ENCODE peak calls at places on chromosomes 2 and 18, in five cellular contexts. One of them, this sample, is unnamed.
A peak's percentile ranks its signal among the peaks of the same experiment; 100 is the strongest.

GRCh38 chr2:8676915-8677645 is 4.8 kb upstream of the ID2 start:
- DNase-seq in GM12878: no peak
- DNase-seq in SK-N-SH: peak; percentile 84
- DNase-seq in HepG2: no peak
- DNase-seq in GM12892: no peak
- DNase-seq in this sample: no peak

GRCh38 chr2:12990523-12990922 is 273.8 kb downstream of the TRIB2 start:
- DNase-seq in GM12878: no peak
- DNase-seq in SK-N-SH: no peak
- DNase-seq in HepG2: no peak
- DNase-seq in GM12892: no peak
- DNase-seq in this sample: no peak

GRCh38 chr2:219733106-219733505 is 105.7 kb downstream of the SLC4A3 start:
- DNase-seq in GM12878: no peak
- DNase-seq in SK-N-SH: no peak
- DNase-seq in HepG2: no peak
- DNase-seq in GM12892: no peak
- DNase-seq in this sample: no peak

GRCh38 chr2:149100739-149101699 is 62.5 kb downstream of the LYPD6B start:
- DNase-seq in GM12878: no peak
- DNase-seq in SK-N-SH: no peak
- DNase-seq in HepG2: no peak
- DNase-seq in GM12892: no peak
- DNase-seq in this sample: no peak

GRCh38 chr2:27308359-27308875 is at the start of gene UCN:
- DNase-seq in GM12878: no peak
- DNase-seq in SK-N-SH: peak; percentile 82
- DNase-seq in HepG2: no peak
- DNase-seq in GM12892: no peak
- DNase-seq in this sample: no peak

GRCh38 chr2:171317492-171318125 is 116.2 kb downstream of the METTL8 start:
- DNase-seq in GM12878: peak; percentile 74
- DNase-seq in SK-N-SH: no peak
- DNase-seq in HepG2: no peak
- DNase-seq in GM12892: no peak
- DNase-seq in this sample: no peak

GRCh38 chr2:217396165-217396564 is 536.3 kb upstream of the TNP1 start:
- DNase-seq in GM12878: no peak
- DNase-seq in SK-N-SH: no peak
- DNase-seq in HepG2: no peak
- DNase-seq in GM12892: no peak
- DNase-seq in this sample: no peak

GRCh38 chr18:24228661-24229053 is 89.8 kb downstream of the CABYR start:
- DNase-seq in GM12878: no peak
- DNase-seq in SK-N-SH: no peak
- DNase-seq in HepG2: no peak
- DNase-seq in GM12892: no peak
- DNase-seq in this sample: no peak

GRCh38 chr2:121454549-121455090 is 76.1 kb upstream of the RNU4ATAC start:
- DNase-seq in GM12878: no peak
- DNase-seq in SK-N-SH: no peak
- DNase-seq in HepG2: no peak
- DNase-seq in GM12892: no peak
- DNase-seq in this sample: no peak

GRCh38 chr2:232431705-232432590 is 24.0 kb upstream of the ALPI start:
- DNase-seq in GM12878: no peak
- DNase-seq in SK-N-SH: no peak
- DNase-seq in HepG2: no peak
- DNase-seq in GM12892: no peak
- DNase-seq in this sample: no peak

GRCh38 chr2:109352898-109353689 is 224.1 kb downstream of the SH3RF3 start:
- DNase-seq in GM12878: no peak
- DNase-seq in SK-N-SH: no peak
- DNase-seq in HepG2: no peak
- DNase-seq in GM12892: no peak
- DNase-seq in this sample: no peak

GRCh38 chr2:32715981-32716380 is 88.1 kb downstream of the TTC27 start:
- DNase-seq in GM12878: no peak
- DNase-seq in SK-N-SH: no peak
- DNase-seq in HepG2: no peak
- DNase-seq in GM12892: no peak
- DNase-seq in this sample: no peak

GRCh38 chr18:47881752-47882455 is 48.6 kb downstream of the SMAD2 start:
- DNase-seq in GM12878: no peak
- DNase-seq in SK-N-SH: no peak
- DNase-seq in HepG2: peak; percentile 66
- DNase-seq in GM12892: no peak
- DNase-seq in this sample: no peak

GRCh38 chr2:100234141-100234540 is 88.2 kb downstream of the LONRF2 start:
- DNase-seq in GM12878: no peak
- DNase-seq in SK-N-SH: no peak
- DNase-seq in HepG2: no peak
- DNase-seq in GM12892: no peak
- DNase-seq in this sample: no peak

GRCh38 chr18:29074147-29074546 is 897.2 kb upstream of the CDH2 start:
- DNase-seq in GM12878: no peak
- DNase-seq in SK-N-SH: no peak
- DNase-seq in HepG2: no peak
- DNase-seq in GM12892: no peak
- DNase-seq in this sample: no peak

GRCh38 chr2:179020156-179020750 is 29.7 kb downstream of the CCDC141 start:
- DNase-seq in GM12878: no peak
- DNase-seq in SK-N-SH: peak; percentile 29
- DNase-seq in HepG2: peak; percentile 44
- DNase-seq in GM12892: no peak
- DNase-seq in this sample: no peak

GRCh38 chr18:36544036-36544725 is 246.7 kb downstream of the FHOD3 start:
- DNase-seq in GM12878: no peak
- DNase-seq in SK-N-SH: no peak
- DNase-seq in HepG2: no peak
- DNase-seq in GM12892: no peak
- DNase-seq in this sample: no peak

GRCh38 chr2:210593166-210593565 is 36.8 kb downstream of the CPS1 start:
- DNase-seq in GM12878: no peak
- DNase-seq in SK-N-SH: no peak
- DNase-seq in HepG2: no peak
- DNase-seq in GM12892: no peak
- DNase-seq in this sample: no peak

GRCh38 chr2:64359176-64359891 is 94.6 kb upstream of the LGALSL start:
- DNase-seq in GM12878: no peak
- DNase-seq in SK-N-SH: no peak
- DNase-seq in HepG2: no peak
- DNase-seq in GM12892: no peak
- DNase-seq in this sample: no peak

GRCh38 chr2:230666885-230667712 is 45.5 kb upstream of the CAB39 start:
- DNase-seq in GM12878: no peak
- DNase-seq in SK-N-SH: peak; percentile 55
- DNase-seq in HepG2: no peak
- DNase-seq in GM12892: no peak
- DNase-seq in this sample: no peak

GRCh38 chr18:36249392-36249791 is 48.1 kb upstream of the FHOD3 start:
- DNase-seq in GM12878: no peak
- DNase-seq in SK-N-SH: no peak
- DNase-seq in HepG2: no peak
- DNase-seq in GM12892: no peak
- DNase-seq in this sample: no peak

GRCh38 chr2:147081826-147082225 is 763.0 kb upstream of the ACVR2A start:
- DNase-seq in GM12878: no peak
- DNase-seq in SK-N-SH: no peak
- DNase-seq in HepG2: no peak
- DNase-seq in GM12892: no peak
- DNase-seq in this sample: no peak

GRCh38 chr2:161990741-161991140 is 83.3 kb downstream of the DPP4 start:
- DNase-seq in GM12878: no peak
- DNase-seq in SK-N-SH: no peak
- DNase-seq in HepG2: peak; percentile 62
- DNase-seq in GM12892: no peak
- DNase-seq in this sample: no peak

GRCh38 chr2:3780477-3781402 is 77.4 kb downstream of the DCDC2C start:
- DNase-seq in GM12878: peak; percentile 28
- DNase-seq in SK-N-SH: peak; percentile 87
- DNase-seq in HepG2: peak; percentile 75
- DNase-seq in GM12892: peak; percentile 52
- DNase-seq in this sample: peak; percentile 76

GRCh38 chr2:28434600-28434989 is 41.9 kb downstream of the FOSL2 start:
- DNase-seq in GM12878: no peak
- DNase-seq in SK-N-SH: no peak
- DNase-seq in HepG2: peak; percentile 36
- DNase-seq in GM12892: no peak
- DNase-seq in this sample: no peak

GRCh38 chr2:230903251-230904150 is 21.5 kb downstream of the GPR55 start:
- DNase-seq in GM12878: no peak
- DNase-seq in SK-N-SH: no peak
- DNase-seq in HepG2: no peak
- DNase-seq in GM12892: no peak
- DNase-seq in this sample: no peak

GRCh38 chr18:75391275-75392115 is 36.0 kb downstream of the SMIM21 start:
- DNase-seq in GM12878: no peak
- DNase-seq in SK-N-SH: no peak
- DNase-seq in HepG2: no peak
- DNase-seq in GM12892: no peak
- DNase-seq in this sample: no peak

GRCh38 chr18:26089247-26090129 is 925 bp downstream of the SS18 start:
- DNase-seq in GM12878: no peak
- DNase-seq in SK-N-SH: peak; percentile 10
- DNase-seq in HepG2: peak; percentile 6
- DNase-seq in GM12892: no peak
- DNase-seq in this sample: no peak

GRCh38 chr2:121234144-121234543 is 50.9 kb downstream of the TFCP2L1 start:
- DNase-seq in GM12878: no peak
- DNase-seq in SK-N-SH: no peak
- DNase-seq in HepG2: no peak
- DNase-seq in GM12892: no peak
- DNase-seq in this sample: no peak

GRCh38 chr18:78587096-78587495 is 392.5 kb upstream of the SALL3 start:
- DNase-seq in GM12878: no peak
- DNase-seq in SK-N-SH: no peak
- DNase-seq in HepG2: no peak
- DNase-seq in GM12892: no peak
- DNase-seq in this sample: no peak

GRCh38 chr2:2043394-2043793 is 287.7 kb downstream of the MYT1L start:
- DNase-seq in GM12878: no peak
- DNase-seq in SK-N-SH: no peak
- DNase-seq in HepG2: no peak
- DNase-seq in GM12892: no peak
- DNase-seq in this sample: no peak
- TF ChIP-seq TAF1 in GM12878: no peak
- TF ChIP-seq TAF1 in SK-N-SH: no peak
- TF ChIP-seq TAF1 in HepG2: no peak
- TF ChIP-seq TAF1 in GM12892: no peak
- TF ChIP-seq TAF1 in this sample: no peak

GRCh38 chr2:71545572-71546274 is 92.4 kb downstream of the DYSF start:
- DNase-seq in GM12878: no peak
- DNase-seq in SK-N-SH: peak; percentile 82
- DNase-seq in HepG2: peak; percentile 64
- DNase-seq in GM12892: peak; percentile 49
- DNase-seq in this sample: peak; percentile 56
- TF ChIP-seq POLR2AphosphoS5 in GM12878: no peak
- TF ChIP-seq POLR2AphosphoS5 in SK-N-SH: no peak
- TF ChIP-seq POLR2AphosphoS5 in HepG2: no peak
- TF ChIP-seq POLR2AphosphoS5 in GM12892: no peak
- TF ChIP-seq POLR2AphosphoS5 in this sample: no peak

GRCh38 chr2:68417931-68418330 is 49.2 kb downstream of the FBXO48 start:
- DNase-seq in GM12878: no peak
- DNase-seq in SK-N-SH: no peak
- DNase-seq in HepG2: no peak
- DNase-seq in GM12892: no peak
- DNase-seq in this sample: no peak

GRCh38 chr2:68416081-68416675 is 50.9 kb downstream of the FBXO48 start:
- DNase-seq in GM12878: no peak
- DNase-seq in SK-N-SH: no peak
- DNase-seq in HepG2: no peak
- DNase-seq in GM12892: no peak
- DNase-seq in this sample: no peak

GRCh38 chr2:68420254-68420910 is 46.7 kb downstream of the FBXO48 start:
- DNase-seq in GM12878: no peak
- DNase-seq in SK-N-SH: no peak
- DNase-seq in HepG2: no peak
- DNase-seq in GM12892: no peak
- DNase-seq in this sample: no peak

GRCh38 chr2:68418855-68419254 is 48.2 kb downstream of the FBXO48 start:
- DNase-seq in GM12878: no peak
- DNase-seq in SK-N-SH: no peak
- DNase-seq in HepG2: no peak
- DNase-seq in GM12892: no peak
- DNase-seq in this sample: no peak

GRCh38 chr2:68418419-68418818 is 48.7 kb downstream of the FBXO48 start:
- DNase-seq in GM12878: no peak
- DNase-seq in SK-N-SH: no peak
- DNase-seq in HepG2: no peak
- DNase-seq in GM12892: no peak
- DNase-seq in this sample: no peak
- TF ChIP-seq TAF1 in GM12878: no peak
- TF ChIP-seq TAF1 in SK-N-SH: no peak
- TF ChIP-seq TAF1 in HepG2: no peak
- TF ChIP-seq TAF1 in GM12892: no peak
- TF ChIP-seq TAF1 in this sample: no peak

DNA sequence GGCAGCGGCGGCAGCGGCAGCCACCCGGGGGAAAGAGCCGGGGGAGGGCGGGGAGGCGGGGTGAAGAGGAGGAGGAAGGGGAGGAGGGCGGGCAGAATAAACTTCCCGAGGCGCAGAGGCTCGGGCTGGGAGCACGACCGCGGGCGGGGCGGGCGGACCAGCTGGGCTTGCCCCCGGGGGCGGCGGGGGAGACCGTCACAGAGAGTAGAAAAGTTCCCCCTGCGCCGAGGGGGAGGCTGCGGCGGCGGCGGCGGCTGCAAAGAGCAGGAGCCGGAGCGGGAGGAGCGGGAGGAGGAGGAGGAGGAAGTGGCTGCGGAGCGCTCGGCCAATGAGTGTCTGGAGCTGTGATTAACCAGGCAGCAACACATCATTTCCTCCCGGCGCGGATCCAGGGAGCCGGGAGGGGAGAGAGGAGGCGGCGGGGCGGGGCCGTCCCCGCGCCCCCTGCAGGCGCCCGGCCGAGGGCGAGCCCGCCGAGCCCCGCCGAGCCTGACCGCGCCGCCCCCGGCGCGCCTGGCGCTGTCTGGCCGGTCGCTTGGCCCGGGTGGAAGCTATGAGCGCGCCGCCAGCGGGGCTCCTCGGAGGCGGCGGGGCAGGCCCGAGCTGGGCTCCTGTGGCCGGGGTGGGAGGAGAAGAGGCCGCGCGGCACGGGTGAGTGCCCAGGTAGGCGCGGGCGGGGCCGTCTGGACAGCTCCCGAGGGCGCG is at the start of gene ACVR1:
- DNase-seq in GM12878: no peak
- DNase-seq in SK-N-SH: peak; percentile 95
- DNase-seq in HepG2: peak; percentile 95
- DNase-seq in GM12892: peak; percentile 54
- DNase-seq in this sample: peak; percentile 59
- TF ChIP-seq POLR2AphosphoS5 in GM12878: no peak
- TF ChIP-seq POLR2AphosphoS5 in SK-N-SH: peak; percentile 35
- TF ChIP-seq POLR2AphosphoS5 in HepG2: peak; percentile 42
- TF ChIP-seq POLR2AphosphoS5 in GM12892: no peak
- TF ChIP-seq POLR2AphosphoS5 in this sample: no peak

This sample was measured in GM12891.